ENCODE peak calls at places on chromosome 22, in six cellular contexts. W is activated effector memory CD4-positive, alpha-beta T cell treated with Interleukin-2 at 50 U/mL for 16 hours; H is lung microvascular endothelial cell; T is activated CD4-positive, alpha-beta T cell treated with anti-CD3 and anti-CD28 coated beads, Interleukin-2, amount 50 U/mL, for 24 hours; Y is mucosa of descending colon; G is choroid plexus epithelial cell. I is an unnamed sample.
A peak's percentile ranks its signal among the peaks of the same experiment; 100 is the strongest.

GRCh38 chr22:24894998-24895397 is 51.5 kb downstream of the LHFPL7 start:
- DNase-seq in W (no peak), H (peak; percentile 81), T (no peak), Y (peak; percentile 80), G (peak; percentile 90), I (no peak)

GRCh38 chr22:40533712-40534378 is 102.7 kb downstream of the MRTFA start:
- DNase-seq in W (peak; percentile 21), H (no peak), T (peak; percentile 44), Y (no peak), G (peak; percentile 88), I (no peak)

GRCh38 chr22:29311468-29312217 is 3.9 kb downstream of the RASL10A start:
- DNase-seq in W (no peak), H (no peak), T (no peak), Y (no peak), G (no peak), I (no peak)

GRCh38 chr22:35703861-35704584 is 13.6 kb upstream of the APOL5 start:
- DNase-seq in W (no peak), H (no peak), T (no peak), Y (no peak), G (peak; percentile 78), I (no peak)

GRCh38 chr22:28989035-28989464 is 72.6 kb downstream of the C22orf31 start:
- DNase-seq in W (no peak), H (no peak), T (no peak), Y (no peak), G (no peak), I (no peak)

GRCh38 chr22:41904450-41905410 is 10.1 kb downstream of the SHISA8 start:
- DNase-seq in W (no peak), H (no peak), T (no peak), Y (no peak), G (no peak), I (no peak)

GRCh38 chr22:18152519-18152918 is 2.5 kb downstream of the USP18 start:
- DNase-seq in W (no peak), H (no peak), T (no peak), Y (no peak), G (no peak), I (no peak)

GRCh38 chr22:46336119-46337078 is 885 bp downstream of the TRMU start:
- DNase-seq in W (no peak), H (peak; percentile 37), T (no peak), Y (peak; percentile 62), G (peak; percentile 21), I (no peak)

GRCh38 chr22:22960307-22960706 is 72.7 kb downstream of the IGLL5 start:
- DNase-seq in W (no peak), H (no peak), T (no peak), Y (no peak), G (no peak), I (no peak)

GRCh38 chr22:22938672-22939536 is 51.3 kb downstream of the IGLL5 start:
- DNase-seq in W (no peak), H (no peak), T (no peak), Y (peak; percentile 9), G (no peak), I (no peak)

GRCh38 chr22:30325724-30326703 is 727 bp downstream of the TBC1D10A start:
- DNase-seq in W (no peak), H (no peak), T (no peak), Y (peak; percentile 72), G (no peak), I (no peak)

GRCh38 chr22:36461665-36462474 is 19.6 kb downstream of the TXN2 start:
- DNase-seq in W (no peak), H (no peak), T (no peak), Y (no peak), G (peak; percentile 85), I (no peak)

GRCh38 chr22:39999144-39999757 is 4.5 kb downstream of the FAM83F start:
- DNase-seq in W (no peak), H (no peak), T (no peak), Y (peak; percentile 69), G (peak; percentile 97), I (no peak)

GRCh38 chr22:44479662-44480061 is 18.4 kb downstream of the RTL6 start:
- DNase-seq in W (no peak), H (no peak), T (no peak), Y (no peak), G (no peak), I (no peak)

GRCh38 chr22:50613291-50613981 is 12.8 kb downstream of the MAPK8IP2 start:
- DNase-seq in W (no peak), H (no peak), T (no peak), Y (peak; percentile 91), G (peak; percentile 22), I (no peak)

GRCh38 chr22:17313591-17313990 is 55.7 kb upstream of the CECR2 start:
- DNase-seq in W (no peak), H (no peak), T (no peak), Y (no peak), G (no peak), I (no peak)

GRCh38 chr22:47195676-47196492 is 433.4 kb downstream of the TBC1D22A start:
- DNase-seq in W (no peak), H (no peak), T (no peak), Y (no peak), G (peak; percentile 4), I (no peak)

GRCh38 chr22:37406836-37407235 is 20.4 kb downstream of the ELFN2 start:
- DNase-seq in W (no peak), H (no peak), T (no peak), Y (no peak), G (no peak), I (no peak)

GRCh38 chr22:29457730-29458129 is 19.3 kb downstream of the RFPL1 start:
- DNase-seq in W (no peak), H (peak; percentile 65), T (no peak), Y (no peak), G (peak; percentile 66), I (no peak)

GRCh38 chr22:43437871-43438475 is 26.2 kb downstream of the MPPED1 start:
- DNase-seq in W (no peak), H (no peak), T (no peak), Y (no peak), G (no peak), I (no peak)

GRCh38 chr22:19821523-19822300 is 33.0 kb downstream of the GNB1L start:
- DNase-seq in W (no peak), H (no peak), T (no peak), Y (no peak), G (no peak), I (no peak)

GRCh38 chr22:23392420-23393121 is 187.5 kb downstream of the IGLL1 start:
- DNase-seq in W (no peak), H (no peak), T (no peak), Y (no peak), G (no peak), I (no peak)

GRCh38 chr22:23787600-23787896 is 782 bp downstream of the SMARCB1 start:
- DNase-seq in W (no peak), H (no peak), T (no peak), Y (no peak), G (no peak), I (no peak)

GRCh38 chr22:30045001-30045887 is 35.0 kb upstream of the HORMAD2 start:
- DNase-seq in W (no peak), H (no peak), T (no peak), Y (no peak), G (no peak), I (no peak)

GRCh38 chr22:41458161-41458728 is 10.2 kb downstream of the PHF5A start:
- DNase-seq in W (no peak), H (no peak), T (no peak), Y (no peak), G (no peak), I (no peak)

GRCh38 chr22:29715240-29715639 is 4.6 kb upstream of the CABP7 start:
- DNase-seq in W (no peak), H (no peak), T (no peak), Y (no peak), G (no peak), I (no peak)

GRCh38 chr22:30586414-30586813 is 5.3 kb downstream of the PES1 start:
- DNase-seq in W (no peak), H (no peak), T (no peak), Y (no peak), G (no peak), I (no peak)

GRCh38 chr22:27041745-27042144 is 384.4 kb downstream of the MIAT start:
- DNase-seq in W (no peak), H (no peak), T (no peak), Y (no peak), G (no peak), I (no peak)

GRCh38 chr22:32866953-32867352 is 65.4 kb downstream of the TIMP3 start:
- DNase-seq in W (no peak), H (no peak), T (no peak), Y (no peak), G (no peak), I (no peak)

GRCh38 chr22:22721681-22722309 is 77.4 kb downstream of the GGTLC2 start:
- DNase-seq in W (no peak), H (no peak), T (peak; percentile 68), Y (no peak), G (peak; percentile 80), I (no peak)

GRCh38 chr22:29308148-29308790 is 1.8 kb downstream of the GAS2L1 start:
- DNase-seq in W (no peak), H (peak; percentile 17), T (no peak), Y (peak; percentile 54), G (no peak), I (no peak)

GRCh38 chr22:37517826-37518450 is 1.3 kb downstream of the CARD10 start:
- DNase-seq in W (no peak), H (no peak), T (no peak), Y (no peak), G (no peak), I (no peak)

GRCh38 chr22:36339171-36340065 is 48.3 kb downstream of the MYH9 start:
- DNase-seq in W (no peak), H (no peak), T (peak; percentile 33), Y (no peak), G (peak; percentile 70), I (no peak)

GRCh38 chr22:43060213-43060612 is 29.0 kb downstream of the TTLL1 start:
- DNase-seq in W (no peak), H (peak; percentile 47), T (no peak), Y (peak; percentile 63), G (peak; percentile 35), I (no peak)

GRCh38 chr22:45445031-45445710 is 31.7 kb downstream of the RIBC2 start:
- DNase-seq in W (no peak), H (no peak), T (no peak), Y (no peak), G (no peak), I (no peak)

GRCh38 chr22:48188211-48188845 is 1425.9 kb downstream of the TBC1D22A start:
- DNase-seq in W (no peak), H (no peak), T (no peak), Y (no peak), G (no peak), I (no peak)

GRCh38 chr22:38214248-38215056 is 12.7 kb downstream of the MAFF start:
- DNase-seq in W (peak; percentile 68), H (peak; percentile 44), T (peak; percentile 35), Y (peak; percentile 87), G (peak; percentile 75), I (no peak)

GRCh38 chr22:43289976-43290663 is 53.1 kb downstream of the SCUBE1 start:
- DNase-seq in W (no peak), H (no peak), T (no peak), Y (no peak), G (peak; percentile 72), I (no peak)

I was measured in GOT3.